ENCODE peak calls at places on chromosomes 16 and 17, in eight cellular contexts. W is type B pancreatic cell, E is GM23338, C is psoas muscle, D is Calu3, U is osteocyte, F is choroid plexus epithelial cell, O is PC-9. K is an unnamed sample.

GRCh38 chr17:41329279-41329925 is 13.9 kb upstream of the KRTAP17-1 start:
- DNase-seq in W (no peak), E (peak; percentile 77), C (no peak), D (peak; percentile 85), U (no peak), F (peak; percentile 63), O (peak; percentile 47), K (peak; percentile 62)

GRCh38 chr16:31455601-31456314 is 3.5 kb upstream of the ARMC5 start:
- DNase-seq in W (no peak), E (peak; percentile 79), C (no peak), D (peak; percentile 35), U (no peak), F (peak; percentile 45), O (no peak), K (no peak)

GRCh38 chr17:28953444-28954118 is 2.3 kb upstream of the PHF12 start:
- DNase-seq in W (no peak), E (peak; percentile 97), C (no peak), D (peak; percentile 56), U (no peak), F (peak; percentile 72), O (no peak), K (peak; percentile 48)

GRCh38 chr16:57619606-57620315 is 8.7 kb upstream of the ADGRG1 start:
- DNase-seq in W (no peak), E (peak; percentile 31), C (no peak), D (peak; percentile 88), U (no peak), F (no peak), O (peak; percentile 75), K (peak; percentile 83)

GRCh38 chr16:81515281-81515680 is 70.7 kb downstream of the CMIP start:
- DNase-seq in W (no peak), E (no peak), C (no peak), D (no peak), U (no peak), F (no peak), O (no peak), K (no peak)

GRCh38 chr17:13864551-13864950 is 204.8 kb upstream of the COX10 start:
- DNase-seq in W (no peak), E (no peak), C (no peak), D (no peak), U (no peak), F (peak; percentile 56), O (no peak), K (peak; percentile 32)

GRCh38 chr16:69513180-69513966 is 52.4 kb upstream of the NFAT5 start:
- DNase-seq in W (no peak), E (peak; percentile 41), C (no peak), D (no peak), U (no peak), F (no peak), O (peak; percentile 99), K (peak; percentile 45)

GRCh38 chr17:39754958-39755549 is 17.3 kb downstream of the GRB7 start:
- DNase-seq in W (no peak), E (peak; percentile 62), C (no peak), D (no peak), U (no peak), F (no peak), O (no peak), K (no peak)

GRCh38 chr17:62680541-62681052 is 53.1 kb downstream of the MRC2 start:
- DNase-seq in W (peak; percentile 66), E (no peak), C (no peak), D (peak; percentile 18), U (no peak), F (no peak), O (no peak), K (no peak)

GRCh38 chr17:29579866-29580771 is 9.3 kb downstream of the GIT1 start:
- DNase-seq in W (peak; percentile 81), E (peak; percentile 91), C (peak; percentile 88), D (peak; percentile 90), U (peak; percentile 94), F (peak; percentile 84), O (peak; percentile 69), K (peak; percentile 87)

GRCh38 chr17:1714980-1715802 is 5.0 kb upstream of the TLCD2 start:
- DNase-seq in W (no peak), E (peak; percentile 74), C (peak; percentile 96), D (peak; percentile 89), U (peak; percentile 96), F (peak; percentile 93), O (peak; percentile 84), K (peak; percentile 92)

GRCh38 chr17:57649731-57650484 is 95.2 kb downstream of the CCDC182 start:
- DNase-seq in W (no peak), E (peak; percentile 74), C (no peak), D (no peak), U (no peak), F (peak; percentile 74), O (no peak), K (peak; percentile 25)

GRCh38 chr16:88894681-88895300 is 28.3 kb upstream of the PABPN1L start:
- DNase-seq in W (no peak), E (no peak), C (no peak), D (no peak), U (no peak), F (no peak), O (no peak), K (no peak)

GRCh38 chr17:45197108-45197507 is 24.6 kb upstream of the FMNL1 start:
- DNase-seq in W (no peak), E (no peak), C (no peak), D (no peak), U (no peak), F (no peak), O (no peak), K (no peak)

GRCh38 chr17:45197555-45198334 is 23.9 kb upstream of the FMNL1 start:
- DNase-seq in W (peak; percentile 94), E (peak; percentile 96), C (peak; percentile 95), D (peak; percentile 100), U (peak; percentile 97), F (peak; percentile 84), O (peak; percentile 83), K (peak; percentile 91)

GRCh38 chr17:45201457-45201856 is 20.2 kb upstream of the FMNL1 start:
- DNase-seq in W (no peak), E (no peak), C (no peak), D (no peak), U (no peak), F (no peak), O (no peak), K (no peak)

GRCh38 chr17:45195424-45195823 is 26.3 kb upstream of the FMNL1 start:
- DNase-seq in W (no peak), E (no peak), C (no peak), D (no peak), U (no peak), F (no peak), O (no peak), K (no peak)

GRCh38 chr17:45200701-45201100 is 21.0 kb upstream of the FMNL1 start:
- DNase-seq in W (no peak), E (peak; percentile 71), C (peak; percentile 61), D (no peak), U (no peak), F (peak; percentile 39), O (no peak), K (no peak)
- TF ChIP-seq CTCF in W (no peak), E (peak; percentile 36), C (no peak), D (no peak), U (no peak), F (peak; percentile 15), O (no peak), K (no peak)

GRCh38 chr16:15916323-15916722 is 27.9 kb upstream of the CEP20 start:
- DNase-seq in W (no peak), E (no peak), C (no peak), D (no peak), U (no peak), F (no peak), O (no peak), K (no peak)
- TF ChIP-seq CTCF in W (no peak), E (no peak), C (no peak), D (no peak), U (no peak), F (no peak), O (no peak), K (no peak)

GRCh38 chr17:81398170-81398854 is 3.1 kb downstream of the BAHCC1 start:
- DNase-seq in W (no peak), E (peak; percentile 68), C (peak; percentile 51), D (no peak), U (no peak), F (peak; percentile 60), O (no peak), K (peak; percentile 37)

GRCh38 chr17:81398855-81399451 is 3.7 kb downstream of the BAHCC1 start:
- DNase-seq in W (no peak), E (no peak), C (no peak), D (no peak), U (no peak), F (peak; percentile 43), O (no peak), K (peak; percentile 27)

GRCh38 chr17:81396722-81397313 is 1.6 kb downstream of the BAHCC1 start:
- DNase-seq in W (no peak), E (peak; percentile 85), C (peak; percentile 63), D (no peak), U (no peak), F (peak; percentile 42), O (peak; percentile 50), K (peak; percentile 63)

GRCh38 chr17:81396278-81396721 is 1.0 kb downstream of the BAHCC1 start:
- DNase-seq in W (no peak), E (no peak), C (no peak), D (no peak), U (no peak), F (no peak), O (no peak), K (no peak)

GRCh38 chr17:81397314-81398169 is 2.3 kb downstream of the BAHCC1 start:
- DNase-seq in W (peak; percentile 88), E (peak; percentile 92), C (peak; percentile 43), D (no peak), U (no peak), F (peak; percentile 67), O (no peak), K (peak; percentile 69)
- TF ChIP-seq CTCF in W (peak; percentile 80), E (peak; percentile 44), C (peak; percentile 16), D (no peak), U (peak; percentile 26), F (peak; percentile 23), O (no peak), K (peak; percentile 32)

GRCh38 chr16:84144301-84144858 is 597 bp downstream of the HSDL1 start:
- DNase-seq in W (no peak), E (peak; percentile 50), C (peak; percentile 25), D (peak; percentile 51), U (no peak), F (peak; percentile 24), O (no peak), K (peak; percentile 16)
- TF ChIP-seq CTCF in W (no peak), E (peak; percentile 17), C (no peak), D (no peak), U (no peak), F (peak; percentile 35), O (no peak), K (no peak)